ENCODE peak calls at places on chromosomes 2 and 18, in four cellular contexts. T, O, L and M are unnamed samples.

GRCh38 chr2:37827911-37828411 is 97.1 kb upstream of the RMDN2 start:
- DNase-seq in T (no peak), O (no peak), L (no peak), M (no peak)

GRCh38 chr2:184067502-184067901 is 530.8 kb upstream of the ZNF804A start:
- DNase-seq in T (no peak), O (no peak), L (no peak), M (no peak)

GRCh38 chr2:54274781-54275242 is 18.8 kb upstream of the TSPYL6 start:
- DNase-seq in T (no peak), O (no peak), L (no peak), M (no peak)

GRCh38 chr18:31274915-31275314 is 43.0 kb upstream of the DSG1 start:
- DNase-seq in T (no peak), O (peak; percentile 62), L (no peak), M (no peak)

GRCh38 chr18:47993409-47993808 is 63.0 kb upstream of the SMAD2 start:
- DNase-seq in T (no peak), O (no peak), L (no peak), M (no peak)

GRCh38 chr18:10497350-10497749 is 28.5 kb upstream of the NAPG start:
- DNase-seq in T (no peak), O (no peak), L (no peak), M (no peak)

GRCh38 chr2:12930382-12930781 is 213.6 kb downstream of the TRIB2 start:
- DNase-seq in T (no peak), O (no peak), L (no peak), M (no peak)

GRCh38 chr2:181573140-181573736 is 83.7 kb downstream of the CERKL start:
- DNase-seq in T (peak; percentile 46), O (no peak), L (no peak), M (no peak)

GRCh38 chr18:49547701-49548100 is 14.2 kb upstream of the LIPG start:
- DNase-seq in T (no peak), O (no peak), L (no peak), M (no peak)

GRCh38 chr2:38168710-38169480 is 92.9 kb upstream of the CYP1B1 start:
- DNase-seq in T (no peak), O (no peak), L (no peak), M (no peak)

GRCh38 chr18:69330345-69330744 is 70.3 kb upstream of the DOK6 start:
- DNase-seq in T (no peak), O (no peak), L (no peak), M (no peak)

GRCh38 chr2:238247002-238247822 is 7.4 kb upstream of the HES6 start:
- DNase-seq in T (no peak), O (no peak), L (no peak), M (no peak)

GRCh38 chr2:38666578-38666926 is 638 bp downstream of the GALM start:
- DNase-seq in T (no peak), O (no peak), L (no peak), M (no peak)

GRCh38 chr2:240013343-240013742 is 11.8 kb downstream of the NDUFA10 start:
- DNase-seq in T (no peak), O (no peak), L (no peak), M (no peak)

GRCh38 chr2:233406865-233407264 is 52.6 kb downstream of the DGKD start:
- DNase-seq in T (no peak), O (no peak), L (no peak), M (no peak)

GRCh38 chr2:124725187-124725586 is 700.1 kb downstream of the CNTNAP5 start:
- DNase-seq in T (no peak), O (no peak), L (no peak), M (no peak)

GRCh38 chr2:168114619-168115018 is 132.8 kb downstream of the STK39 start:
- DNase-seq in T (no peak), O (no peak), L (no peak), M (no peak)

GRCh38 chr2:3535794-3536681 is 16.7 kb upstream of the ADI1 start:
- DNase-seq in T (no peak), O (peak; percentile 49), L (no peak), M (peak; percentile 46)

GRCh38 chr2:222930862-222931261 is 70.0 kb downstream of the ACSL3 start:
- DNase-seq in T (no peak), O (no peak), L (no peak), M (no peak)

GRCh38 chr2:34475141-34475540 is 876.0 kb upstream of the FAM98A start:
- DNase-seq in T (no peak), O (no peak), L (no peak), M (no peak)

GRCh38 chr2:43010428-43011141 is 215.8 kb downstream of the ZFP36L2 start:
- DNase-seq in T (no peak), O (no peak), L (no peak), M (no peak)